ENCODE peak calls at places on chromosomes 13 and 19, in ten cellular contexts. J is transverse colon; T is tibial nerve; N is A673; X is right lobe of liver; B is Peyer's patch; Y is fibroblast of lung; M is suprapubic skin; S is HCT116; I is CD8-positive, alpha-beta T cell. V is an unnamed sample.

GRCh38 chr13:30421093-30422055 is 919 bp upstream of the UBE2L5 start:
- DNase-seq in J (peak), S (no peak), T (peak), B (peak), N (peak), M (peak), Y (peak), X (peak), I (peak), V (peak)

GRCh38 chr13:97484286-97484685 is 50.3 kb downstream of the RAP2A start:
- DNase-seq in T (no peak), B (no peak), X (no peak), Y (no peak), I (no peak), S (no peak), N (no peak), M (no peak), J (no peak), V (no peak)

GRCh38 chr19:35126624-35126959 is 8.3 kb downstream of the LGI4 start:
- DNase-seq in J (no peak), X (no peak), S (no peak), N (no peak), I (no peak), T (no peak), B (no peak), Y (no peak), M (no peak), V (peak)

GRCh38 chr13:41492432-41493267 is 35.3 kb downstream of the RGCC start:
- DNase-seq in B (no peak), S (no peak), J (no peak), M (no peak), T (no peak), X (no peak), I (peak), Y (no peak), N (no peak), V (no peak)

GRCh38 chr19:7970716-7971448 is 27.4 kb upstream of the TIMM44 start:
- DNase-seq in I (no peak), B (no peak), T (no peak), M (no peak), J (peak), Y (peak), N (peak), X (no peak), S (peak), V (no peak)

GRCh38 chr19:42191855-42192254 is 25.6 kb downstream of the DEDD2 start:
- DNase-seq in T (no peak), I (no peak), X (no peak), B (no peak), M (no peak), Y (peak), N (no peak), J (peak), S (peak), V (no peak)

GRCh38 chr19:55696301-55697068 is 21.5 kb downstream of the EPN1 start:
- DNase-seq in B (no peak), T (no peak), S (no peak), Y (no peak), X (no peak), M (peak), J (no peak), I (no peak), N (no peak), V (no peak)

GRCh38 chr19:32442650-32443049 is 37.1 kb downstream of the DPY19L3 start:
- DNase-seq in T (no peak), J (no peak), B (no peak), I (no peak), M (no peak), N (no peak), S (no peak), X (no peak), Y (no peak), V (no peak)

GRCh38 chr13:97413694-97414093 is 20.3 kb upstream of the RAP2A start:
- DNase-seq in B (no peak), M (no peak), T (no peak), X (no peak), Y (no peak), I (no peak), J (no peak), N (no peak), S (no peak), V (no peak)

GRCh38 chr19:17726914-17727773 is 7.9 kb downstream of the MAP1S start:
- DNase-seq in X (no peak), M (no peak), B (no peak), J (no peak), I (no peak), T (no peak), Y (no peak), N (no peak), S (no peak), V (no peak)

GRCh38 chr19:50252111-50252886 is 48.9 kb downstream of the MYH14 start:
- DNase-seq in X (no peak), J (peak), B (no peak), M (no peak), S (no peak), I (no peak), Y (peak), N (peak), T (no peak), V (no peak)

GRCh38 chr19:31342926-31343325 is 6.3 kb downstream of the TSHZ3 start:
- DNase-seq in N (no peak), T (no peak), B (no peak), Y (no peak), M (no peak), X (no peak), J (no peak), I (no peak), S (no peak), V (no peak)

GRCh38 chr19:31338069-31338767 is 11.0 kb downstream of the TSHZ3 start:
- DNase-seq in M (no peak), J (peak), N (peak), X (no peak), T (no peak), B (no peak), I (no peak), Y (peak), S (no peak), V (peak)

GRCh38 chr19:31339405-31339804 is 9.8 kb downstream of the TSHZ3 start:
- DNase-seq in X (no peak), N (peak), M (no peak), I (no peak), T (no peak), B (no peak), J (no peak), S (no peak), Y (peak), V (no peak)

GRCh38 chr19:31337007-31337914 is 12.0 kb downstream of the TSHZ3 start:
- DNase-seq in I (no peak), X (no peak), B (no peak), Y (no peak), N (no peak), M (no peak), J (no peak), S (no peak), T (no peak), V (no peak)

GRCh38 chr19:31340059-31341025 is 8.9 kb downstream of the TSHZ3 start:
- DNase-seq in N (peak), Y (peak), J (no peak), B (no peak), M (no peak), I (no peak), S (no peak), T (no peak), X (no peak), V (no peak)
- H3K4me3 ChIP-seq in N (peak), Y (no peak), J (no peak), B (no peak), M (no peak), I (no peak), S (no peak), T (no peak), X (no peak), V (no peak)

GRCh38 chr19:39479916-39480315 is 722 bp upstream of the TIMM50 start:
- DNase-seq in M (no peak), S (no peak), T (no peak), B (no peak), Y (no peak), N (no peak), I (no peak), X (no peak), J (no peak), V (no peak)

GRCh38 chr19:39480337-39481228 is at the start of gene TIMM50:
- DNase-seq in M (peak), J (peak), Y (peak), N (peak), B (peak), I (peak), T (peak), X (peak), S (peak), V (peak)

GRCh38 chr19:39481676-39482075 is 1.0 kb downstream of the TIMM50 start:
- DNase-seq in N (no peak), M (no peak), B (no peak), J (no peak), I (no peak), T (no peak), Y (no peak), X (no peak), S (no peak), V (no peak)

GRCh38 chr19:39483141-39483540 is 2.5 kb downstream of the TIMM50 start:
- DNase-seq in I (no peak), T (no peak), B (no peak), S (no peak), Y (no peak), J (no peak), N (no peak), M (no peak), X (no peak), V (no peak)

DNA sequence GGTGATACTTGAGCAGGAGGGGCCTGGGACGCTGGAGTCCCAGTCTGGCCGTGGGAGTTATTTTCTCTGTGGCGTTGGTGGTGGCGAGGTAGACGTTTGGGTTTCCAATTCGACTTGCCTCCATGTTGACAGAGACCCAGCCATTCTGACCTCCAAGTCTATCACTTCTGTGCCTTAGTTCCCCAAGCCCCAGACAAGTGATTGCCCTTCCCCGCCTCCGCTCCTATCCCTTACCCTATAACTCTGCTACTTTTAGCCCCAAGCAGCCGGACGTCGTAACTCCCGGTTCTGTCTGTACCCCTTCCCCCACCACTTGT is 549 bp downstream of the TIMM50 start:
- DNase-seq in B (no peak), N (no peak), M (no peak), S (no peak), I (no peak), X (no peak), J (no peak), T (no peak), Y (no peak), V (no peak)
- H3K27ac ChIP-seq in B (peak), N (peak), M (peak), S (peak), I (peak), X (peak), J (peak), T (peak), Y (peak), V (peak)

GRCh38 chr19:30783936-30784335 is 411.8 kb downstream of the ZNF536 start:
- DNase-seq in Y (no peak), X (no peak), J (no peak), N (no peak), T (no peak), S (no peak), I (no peak), B (no peak), M (no peak), V (no peak)

GRCh38 chr19:30788105-30788765 is 416.1 kb downstream of the ZNF536 start:
- DNase-seq in M (no peak), T (no peak), N (no peak), X (no peak), Y (no peak), B (no peak), S (no peak), I (no peak), J (no peak), V (no peak)

GRCh38 chr19:30783212-30783611 is 411.0 kb downstream of the ZNF536 start:
- DNase-seq in N (no peak), B (no peak), J (no peak), X (no peak), I (no peak), M (no peak), T (no peak), Y (no peak), S (no peak), V (no peak)

GRCh38 chr19:30784850-30785459 is 412.8 kb downstream of the ZNF536 start:
- DNase-seq in M (no peak), S (no peak), X (peak), I (peak), B (peak), N (peak), J (peak), Y (no peak), T (peak), V (peak)

GRCh38 chr19:30785728-30786127 is 413.5 kb downstream of the ZNF536 start:
- DNase-seq in T (no peak), S (no peak), M (no peak), J (no peak), X (no peak), Y (no peak), I (no peak), B (no peak), N (peak), V (no peak)
- TF ChIP-seq CTCF in T (no peak), S (no peak), M (no peak), J (no peak), X (no peak), Y (no peak), I (no peak), B (no peak), N (peak), V (no peak)

DNA sequence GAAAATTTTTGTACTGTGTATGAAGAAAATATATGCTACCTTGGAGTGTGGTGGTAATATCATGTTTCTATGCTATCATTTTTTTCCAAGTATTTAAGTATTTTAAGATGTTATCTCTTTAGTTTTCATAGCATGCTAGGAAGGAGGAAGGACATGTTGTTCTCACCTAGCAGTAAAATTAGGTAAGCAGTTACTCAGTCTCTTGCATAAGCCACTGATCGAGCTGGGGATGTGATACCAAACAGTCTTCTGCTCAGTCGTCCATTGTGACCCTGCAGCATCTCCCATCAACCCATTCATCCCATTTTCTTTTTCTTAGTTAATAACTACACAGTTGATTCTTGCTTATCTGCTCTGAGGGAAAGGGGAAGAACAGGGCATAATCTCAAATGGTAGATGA is 130.6 kb downstream of the KLF5 start:
- DNase-seq in N (no peak), J (no peak), M (no peak), T (no peak), S (no peak), B (no peak), I (no peak), Y (no peak), X (no peak), V (no peak)
- H3K4me3 ChIP-seq in N (peak), J (no peak), M (no peak), T (no peak), S (no peak), B (no peak), I (no peak), Y (no peak), X (no peak), V (no peak)

GRCh38 chr13:34826432-34826831 is 115.6 kb upstream of the NBEA start:
- DNase-seq in I (no peak), J (no peak), B (no peak), S (no peak), X (no peak), N (no peak), T (no peak), Y (no peak), M (no peak), V (no peak)
- H3K27ac ChIP-seq in I (no peak), J (no peak), B (no peak), S (no peak), X (no peak), N (no peak), T (no peak), Y (no peak), M (no peak), V (no peak)

V was measured in psoas muscle.